ENCODE peak calls at places on chromosome 12, in four cellular contexts. E is LoVo, W is lower lobe of right lung, J is HuH-7.5. V is an unnamed sample.

GRCh38 chr12:88703790-88704189 is 123.5 kb upstream of the KITLG start:
- DNase-seq in E (no peak), W (no peak), J (no peak), V (peak; percentile 81)

GRCh38 chr12:15688838-15689237 is 100.3 kb downstream of the EPS8 start:
- DNase-seq in E (no peak), W (peak; percentile 38), J (no peak), V (no peak)

GRCh38 chr12:21502164-21502496 is 541 bp downstream of the GOLT1B start:
- DNase-seq in E (peak; percentile 14), W (peak; percentile 54), J (no peak), V (peak; percentile 54)

GRCh38 chr12:66587912-66588311 is 91.0 kb downstream of the GRIP1 start:
- DNase-seq in E (no peak), W (no peak), J (no peak), V (peak; percentile 49)

GRCh38 chr12:10849425-10849878 is at the start of gene PRR4:
- DNase-seq in E (no peak), W (no peak), J (no peak), V (no peak)

GRCh38 chr12:132561784-132562156 is 48.6 kb downstream of the LRCOL1 start:
- DNase-seq in E (no peak), W (no peak), J (peak; percentile 67), V (peak; percentile 49)

GRCh38 chr12:56878010-56878339 is 56.2 kb downstream of the SDR9C7 start:
- DNase-seq in E (no peak), W (no peak), J (peak; percentile 31), V (no peak)

GRCh38 chr12:5088586-5089264 is 45.0 kb downstream of the KCNA5 start:
- DNase-seq in E (peak; percentile 75), W (no peak), J (no peak), V (peak; percentile 83)

GRCh38 chr12:124698211-124698997 is 131.0 kb upstream of the NCOR2 start:
- DNase-seq in E (no peak), W (no peak), J (no peak), V (no peak)

GRCh38 chr12:68359669-68360068 is 27.5 kb upstream of the MDM1 start:
- DNase-seq in E (no peak), W (no peak), J (no peak), V (no peak)

GRCh38 chr12:97672870-97673269 is 210.3 kb downstream of the RMST start:
- DNase-seq in E (no peak), W (no peak), J (no peak), V (no peak)

GRCh38 chr12:74539261-74539660 is 1.6 kb downstream of the ATXN7L3B start:
- DNase-seq in E (no peak), W (no peak), J (no peak), V (no peak)

GRCh38 chr12:49491823-49492222 is 47.0 kb upstream of the KCNH3 start:
- DNase-seq in E (no peak), W (no peak), J (no peak), V (no peak)

GRCh38 chr12:50110762-50111416 is 1.1 kb upstream of the COX14 start:
- DNase-seq in E (peak; percentile 45), W (peak; percentile 83), J (peak; percentile 71), V (peak; percentile 55)